ENCODE peak calls at places on chromosomes 1 and 21, in five cellular contexts. One of them, this sample, is unnamed.

GRCh38 chr21:26513212-26513611 is 59.9 kb downstream of the CYYR1 start:
- DNase-seq in GM12892: no peak
- DNase-seq in astrocyte of the cerebellum: peak
- DNase-seq in stimulated activated CD8-positive, alpha-beta memory T cell treated with anti-CD3 and anti-CD28 coated beads, Interleukin-4, amount 100 ng/mL, for 4 hours: no peak
- DNase-seq in prostate gland: no peak
- DNase-seq in this sample: no peak

GRCh38 chr1:53203466-53203865 is 6.8 kb downstream of the CPT2 start:
- DNase-seq in GM12892: no peak
- DNase-seq in astrocyte of the cerebellum: no peak
- DNase-seq in stimulated activated CD8-positive, alpha-beta memory T cell treated with anti-CD3 and anti-CD28 coated beads, Interleukin-4, amount 100 ng/mL, for 4 hours: no peak
- DNase-seq in prostate gland: no peak
- DNase-seq in this sample: no peak

GRCh38 chr1:197358959-197359358 is 90.9 kb downstream of the CRB1 start:
- DNase-seq in GM12892: no peak
- DNase-seq in astrocyte of the cerebellum: no peak
- DNase-seq in stimulated activated CD8-positive, alpha-beta memory T cell treated with anti-CD3 and anti-CD28 coated beads, Interleukin-4, amount 100 ng/mL, for 4 hours: no peak
- DNase-seq in prostate gland: no peak
- DNase-seq in this sample: no peak

GRCh38 chr1:205965039-205965630 is 21.9 kb upstream of the SLC26A9 start:
- DNase-seq in GM12892: no peak
- DNase-seq in astrocyte of the cerebellum: no peak
- DNase-seq in stimulated activated CD8-positive, alpha-beta memory T cell treated with anti-CD3 and anti-CD28 coated beads, Interleukin-4, amount 100 ng/mL, for 4 hours: no peak
- DNase-seq in prostate gland: no peak
- DNase-seq in this sample: no peak

GRCh38 chr1:239879321-239880170 is 212.1 kb upstream of the FMN2 start:
- DNase-seq in GM12892: no peak
- DNase-seq in astrocyte of the cerebellum: no peak
- DNase-seq in stimulated activated CD8-positive, alpha-beta memory T cell treated with anti-CD3 and anti-CD28 coated beads, Interleukin-4, amount 100 ng/mL, for 4 hours: no peak
- DNase-seq in prostate gland: peak
- DNase-seq in this sample: no peak

GRCh38 chr1:179264506-179264905 is 29.1 kb upstream of the SOAT1 start:
- DNase-seq in GM12892: no peak
- DNase-seq in astrocyte of the cerebellum: no peak
- DNase-seq in stimulated activated CD8-positive, alpha-beta memory T cell treated with anti-CD3 and anti-CD28 coated beads, Interleukin-4, amount 100 ng/mL, for 4 hours: no peak
- DNase-seq in prostate gland: no peak
- DNase-seq in this sample: no peak

GRCh38 chr1:117077267-117077666 is 17.1 kb downstream of the TTF2 start:
- DNase-seq in GM12892: no peak
- DNase-seq in astrocyte of the cerebellum: no peak
- DNase-seq in stimulated activated CD8-positive, alpha-beta memory T cell treated with anti-CD3 and anti-CD28 coated beads, Interleukin-4, amount 100 ng/mL, for 4 hours: no peak
- DNase-seq in prostate gland: no peak
- DNase-seq in this sample: no peak

GRCh38 chr1:62076286-62076685 is 118.4 kb upstream of the L1TD1 start:
- DNase-seq in GM12892: no peak
- DNase-seq in astrocyte of the cerebellum: peak
- DNase-seq in stimulated activated CD8-positive, alpha-beta memory T cell treated with anti-CD3 and anti-CD28 coated beads, Interleukin-4, amount 100 ng/mL, for 4 hours: no peak
- DNase-seq in prostate gland: no peak
- DNase-seq in this sample: no peak

GRCh38 chr1:155608888-155609225 is 1.2 kb upstream of the MSTO1 start:
- DNase-seq in GM12892: no peak
- DNase-seq in astrocyte of the cerebellum: no peak
- DNase-seq in stimulated activated CD8-positive, alpha-beta memory T cell treated with anti-CD3 and anti-CD28 coated beads, Interleukin-4, amount 100 ng/mL, for 4 hours: no peak
- DNase-seq in prostate gland: no peak
- DNase-seq in this sample: no peak

GRCh38 chr1:1353389-1354151 is 4.4 kb upstream of the DVL1 start:
- DNase-seq in GM12892: no peak
- DNase-seq in astrocyte of the cerebellum: no peak
- DNase-seq in stimulated activated CD8-positive, alpha-beta memory T cell treated with anti-CD3 and anti-CD28 coated beads, Interleukin-4, amount 100 ng/mL, for 4 hours: no peak
- DNase-seq in prostate gland: no peak
- DNase-seq in this sample: no peak

GRCh38 chr1:66343569-66344325 is 190.2 kb upstream of the SGIP1 start:
- DNase-seq in GM12892: no peak
- DNase-seq in astrocyte of the cerebellum: no peak
- DNase-seq in stimulated activated CD8-positive, alpha-beta memory T cell treated with anti-CD3 and anti-CD28 coated beads, Interleukin-4, amount 100 ng/mL, for 4 hours: no peak
- DNase-seq in prostate gland: no peak
- DNase-seq in this sample: no peak

GRCh38 chr1:177442580-177442979 is 271.8 kb downstream of the BRINP2 start:
- DNase-seq in GM12892: no peak
- DNase-seq in astrocyte of the cerebellum: no peak
- DNase-seq in stimulated activated CD8-positive, alpha-beta memory T cell treated with anti-CD3 and anti-CD28 coated beads, Interleukin-4, amount 100 ng/mL, for 4 hours: no peak
- DNase-seq in prostate gland: no peak
- DNase-seq in this sample: no peak

This sample was measured in activated CD8-positive, alpha-beta memory T cell treated with anti-CD3 and anti-CD28 coated beads for 1 hour.